ENCODE peak calls at places on chromosome 7, in ten cellular contexts. M is HTR-8/SVneo, F is MM.1S, U is cerebellum, X is ureter, S is posterior cingulate gyrus, O is kidney tubule cell, I is ACHN, D is left ventricle myocardium inferior, A is COR-L47. W is an unnamed sample.

GRCh38 chr7:148912758-148913541 is 28.9 kb upstream of the EZH2 start:
- DNase-seq in M (no peak), F (no peak), U (no peak), X (no peak), S (no peak), O (no peak), I (no peak), D (no peak), A (no peak), W (no peak)

GRCh38 chr7:19262794-19263193 is 117.6 kb upstream of the FERD3L start:
- DNase-seq in M (no peak), F (no peak), U (no peak), X (no peak), S (no peak), O (no peak), I (peak; percentile 8), D (no peak), A (no peak), W (no peak)

GRCh38 chr7:152459724-152460251 is 24.0 kb upstream of the KMT2C start:
- DNase-seq in M (peak; percentile 41), F (no peak), U (no peak), X (no peak), S (no peak), O (peak; percentile 23), I (no peak), D (peak; percentile 18), A (peak; percentile 90), W (peak; percentile 16)

GRCh38 chr7:92973293-92973731 is 136.9 kb upstream of the CDK6 start:
- DNase-seq in M (peak; percentile 4), F (no peak), U (no peak), X (no peak), S (no peak), O (no peak), I (no peak), D (no peak), A (no peak), W (no peak)

GRCh38 chr7:44767912-44768662 is 19.4 kb downstream of the ZMIZ2 start:
- DNase-seq in M (no peak), F (peak; percentile 45), U (no peak), X (no peak), S (peak; percentile 90), O (no peak), I (no peak), D (peak; percentile 82), A (no peak), W (peak; percentile 74)

GRCh38 chr7:74570533-74571156 is 86.9 kb upstream of the GTF2I start:
- DNase-seq in M (no peak), F (no peak), U (no peak), X (no peak), S (no peak), O (no peak), I (no peak), D (no peak), A (no peak), W (no peak)

GRCh38 chr7:111198255-111198654 is 107.3 kb downstream of the LRRN3 start:
- DNase-seq in M (peak; percentile 40), F (no peak), U (no peak), X (no peak), S (no peak), O (peak; percentile 92), I (peak; percentile 98), D (no peak), A (no peak), W (no peak)

GRCh38 chr7:46468753-46469356 is 547.8 kb upstream of the IGFBP3 start:
- DNase-seq in M (no peak), F (no peak), U (no peak), X (no peak), S (no peak), O (peak; percentile 13), I (peak; percentile 36), D (no peak), A (peak; percentile 1), W (no peak)

GRCh38 chr7:26307226-26307625 is 15.6 kb downstream of the SNX10 start:
- DNase-seq in M (peak; percentile 32), F (no peak), U (no peak), X (no peak), S (no peak), O (peak; percentile 65), I (peak; percentile 62), D (no peak), A (no peak), W (peak; percentile 13)

GRCh38 chr7:50317221-50317678 is 12.7 kb downstream of the IKZF1 start:
- DNase-seq in M (no peak), F (peak; percentile 81), U (no peak), X (no peak), S (no peak), O (no peak), I (no peak), D (no peak), A (no peak), W (no peak)

GRCh38 chr7:122949186-122949585 is 46.3 kb downstream of the TAS2R16 start:
- DNase-seq in M (no peak), F (no peak), U (no peak), X (no peak), S (no peak), O (no peak), I (no peak), D (no peak), A (no peak), W (no peak)

GRCh38 chr7:5177060-5177459 is 13.0 kb upstream of the WIPI2 start:
- DNase-seq in M (no peak), F (no peak), U (peak; percentile 85), X (peak; percentile 57), S (no peak), O (peak; percentile 65), I (peak; percentile 89), D (peak; percentile 76), A (no peak), W (peak; percentile 75)

GRCh38 chr7:116583653-116584052 is 58.8 kb downstream of the CAV1 start:
- DNase-seq in M (no peak), F (peak; percentile 98), U (no peak), X (no peak), S (no peak), O (no peak), I (peak; percentile 45), D (no peak), A (no peak), W (no peak)

GRCh38 chr7:155893176-155893575 is 80.9 kb upstream of the SHH start:
- DNase-seq in M (no peak), F (no peak), U (no peak), X (no peak), S (peak; percentile 73), O (no peak), I (no peak), D (no peak), A (no peak), W (no peak)

GRCh38 chr7:1741751-1742554 is 71.9 kb downstream of the ELFN1 start:
- DNase-seq in M (no peak), F (peak; percentile 62), U (no peak), X (no peak), S (no peak), O (no peak), I (no peak), D (peak; percentile 41), A (no peak), W (peak; percentile 54)

GRCh38 chr7:157944734-157945291 is 608.0 kb downstream of the DNAJB6 start:
- DNase-seq in M (no peak), F (no peak), U (no peak), X (no peak), S (no peak), O (no peak), I (no peak), D (no peak), A (no peak), W (no peak)

GRCh38 chr7:117088623-117089199 is 135.4 kb downstream of the ST7 start:
- DNase-seq in M (no peak), F (no peak), U (no peak), X (no peak), S (no peak), O (no peak), I (no peak), D (no peak), A (no peak), W (no peak)

GRCh38 chr7:150314639-150315239 is 8.4 kb upstream of the LRRC61 start:
- DNase-seq in M (no peak), F (no peak), U (no peak), X (no peak), S (peak; percentile 72), O (no peak), I (peak; percentile 30), D (no peak), A (no peak), W (no peak)

GRCh38 chr7:81949306-81949705 is 179.5 kb upstream of the HGF start:
- DNase-seq in M (no peak), F (no peak), U (no peak), X (no peak), S (no peak), O (no peak), I (no peak), D (no peak), A (no peak), W (no peak)

W was measured in heart right ventricle.